ENCODE peak calls at places on chromosomes 2 and 18, in six cellular contexts. One of them, this sample, is unnamed.
A peak's percentile ranks its signal among the peaks of the same experiment; 100 is the strongest.

GRCh38 chr2:172307800-172308199 is 119.6 kb upstream of the ITGA6 start:
- DNase-seq in fibroblast of the aortic adventitia: peak; percentile 46
- DNase-seq in left lung: no peak
- DNase-seq in NB4: no peak
- DNase-seq in left ventricle myocardium inferior: peak; percentile 36
- DNase-seq in vagina: no peak
- DNase-seq in this sample: no peak

GRCh38 chr2:27485496-27485895 is 4.0 kb downstream of the IFT172 start:
- DNase-seq in NB4: no peak
- DNase-seq in vagina: no peak
- DNase-seq in left ventricle myocardium inferior: no peak
- DNase-seq in left lung: no peak
- DNase-seq in fibroblast of the aortic adventitia: no peak
- DNase-seq in this sample: no peak

GRCh38 chr2:138610201-138610945 is 108.8 kb downstream of the SPOPL start:
- DNase-seq in left ventricle myocardium inferior: no peak
- DNase-seq in vagina: no peak
- DNase-seq in NB4: no peak
- DNase-seq in fibroblast of the aortic adventitia: no peak
- DNase-seq in left lung: no peak
- DNase-seq in this sample: no peak

GRCh38 chr2:233247116-233247515 is 4.4 kb upstream of the ATG16L1 start:
- DNase-seq in left ventricle myocardium inferior: no peak
- DNase-seq in vagina: no peak
- DNase-seq in fibroblast of the aortic adventitia: no peak
- DNase-seq in NB4: no peak
- DNase-seq in left lung: no peak
- DNase-seq in this sample: no peak

GRCh38 chr2:112648081-112648480 is 2.3 kb downstream of the SLC20A1 start:
- DNase-seq in left lung: no peak
- DNase-seq in NB4: no peak
- DNase-seq in left ventricle myocardium inferior: no peak
- DNase-seq in vagina: no peak
- DNase-seq in fibroblast of the aortic adventitia: no peak
- DNase-seq in this sample: no peak

GRCh38 chr2:198073253-198073652 is 268.9 kb downstream of the PLCL1 start:
- DNase-seq in left lung: no peak
- DNase-seq in left ventricle myocardium inferior: no peak
- DNase-seq in fibroblast of the aortic adventitia: no peak
- DNase-seq in NB4: no peak
- DNase-seq in vagina: no peak
- DNase-seq in this sample: no peak

GRCh38 chr2:25035537-25036220 is 6.2 kb upstream of the EFR3B start:
- DNase-seq in vagina: no peak
- DNase-seq in NB4: peak; percentile 83
- DNase-seq in left ventricle myocardium inferior: no peak
- DNase-seq in left lung: peak; percentile 42
- DNase-seq in fibroblast of the aortic adventitia: no peak
- DNase-seq in this sample: no peak

GRCh38 chr2:162221064-162221463 is 22.2 kb downstream of the FAP start:
- DNase-seq in vagina: no peak
- DNase-seq in NB4: peak; percentile 66
- DNase-seq in left ventricle myocardium inferior: peak; percentile 50
- DNase-seq in left lung: peak; percentile 74
- DNase-seq in fibroblast of the aortic adventitia: peak; percentile 77
- DNase-seq in this sample: peak; percentile 74

GRCh38 chr2:27664245-27664574 is 521 bp downstream of the SLC4A1AP start:
- DNase-seq in left lung: no peak
- DNase-seq in left ventricle myocardium inferior: no peak
- DNase-seq in vagina: no peak
- DNase-seq in fibroblast of the aortic adventitia: no peak
- DNase-seq in NB4: no peak
- DNase-seq in this sample: no peak

GRCh38 chr18:47968006-47968676 is 37.7 kb upstream of the SMAD2 start:
- DNase-seq in vagina: no peak
- DNase-seq in fibroblast of the aortic adventitia: peak; percentile 67
- DNase-seq in left lung: no peak
- DNase-seq in NB4: no peak
- DNase-seq in left ventricle myocardium inferior: no peak
- DNase-seq in this sample: no peak

GRCh38 chr2:27194538-27195354 is 17.1 kb upstream of the ATRAID start:
- DNase-seq in left ventricle myocardium inferior: no peak
- DNase-seq in vagina: no peak
- DNase-seq in fibroblast of the aortic adventitia: no peak
- DNase-seq in left lung: no peak
- DNase-seq in NB4: no peak
- DNase-seq in this sample: no peak

GRCh38 chr2:120622159-120622869 is 113.4 kb upstream of the GLI2 start:
- DNase-seq in left lung: no peak
- DNase-seq in vagina: no peak
- DNase-seq in fibroblast of the aortic adventitia: no peak
- DNase-seq in left ventricle myocardium inferior: no peak
- DNase-seq in NB4: no peak
- DNase-seq in this sample: no peak

GRCh38 chr2:21379140-21379539 is 255.4 kb downstream of the TDRD15 start:
- DNase-seq in left ventricle myocardium inferior: no peak
- DNase-seq in vagina: no peak
- DNase-seq in fibroblast of the aortic adventitia: no peak
- DNase-seq in left lung: no peak
- DNase-seq in NB4: no peak
- DNase-seq in this sample: no peak

GRCh38 chr18:32332708-32333107 is 138.0 kb downstream of the GAREM1 start:
- DNase-seq in left ventricle myocardium inferior: no peak
- DNase-seq in left lung: no peak
- DNase-seq in vagina: no peak
- DNase-seq in fibroblast of the aortic adventitia: no peak
- DNase-seq in NB4: no peak
- DNase-seq in this sample: no peak

GRCh38 chr2:24121469-24121868 is 1.7 kb downstream of the PFN4 start:
- DNase-seq in NB4: no peak
- DNase-seq in left ventricle myocardium inferior: no peak
- DNase-seq in left lung: no peak
- DNase-seq in vagina: no peak
- DNase-seq in fibroblast of the aortic adventitia: peak; percentile 50
- DNase-seq in this sample: no peak

GRCh38 chr2:27738349-27739057 is 33.0 kb upstream of the MRPL33 start:
- DNase-seq in vagina: no peak
- DNase-seq in fibroblast of the aortic adventitia: no peak
- DNase-seq in NB4: no peak
- DNase-seq in left ventricle myocardium inferior: no peak
- DNase-seq in left lung: no peak
- DNase-seq in this sample: no peak

GRCh38 chr2:173568054-173568453 is 213.4 kb downstream of the CDCA7 start:
- DNase-seq in NB4: peak; percentile 63
- DNase-seq in vagina: no peak
- DNase-seq in left lung: no peak
- DNase-seq in left ventricle myocardium inferior: no peak
- DNase-seq in fibroblast of the aortic adventitia: no peak
- DNase-seq in this sample: no peak

GRCh38 chr2:15432642-15433261 is 128.4 kb downstream of the NBAS start:
- DNase-seq in left lung: no peak
- DNase-seq in vagina: no peak
- DNase-seq in left ventricle myocardium inferior: no peak
- DNase-seq in NB4: no peak
- DNase-seq in fibroblast of the aortic adventitia: no peak
- DNase-seq in this sample: no peak

GRCh38 chr18:73201940-73202339 is 334.2 kb upstream of the NETO1 start:
- DNase-seq in fibroblast of the aortic adventitia: no peak
- DNase-seq in NB4: no peak
- DNase-seq in left lung: no peak
- DNase-seq in vagina: no peak
- DNase-seq in left ventricle myocardium inferior: no peak
- DNase-seq in this sample: no peak

GRCh38 chr2:24297663-24298062 is 62.7 kb downstream of the ITSN2 start:
- DNase-seq in left ventricle myocardium inferior: no peak
- DNase-seq in left lung: no peak
- DNase-seq in vagina: no peak
- DNase-seq in fibroblast of the aortic adventitia: no peak
- DNase-seq in NB4: no peak
- DNase-seq in this sample: no peak

DNA sequence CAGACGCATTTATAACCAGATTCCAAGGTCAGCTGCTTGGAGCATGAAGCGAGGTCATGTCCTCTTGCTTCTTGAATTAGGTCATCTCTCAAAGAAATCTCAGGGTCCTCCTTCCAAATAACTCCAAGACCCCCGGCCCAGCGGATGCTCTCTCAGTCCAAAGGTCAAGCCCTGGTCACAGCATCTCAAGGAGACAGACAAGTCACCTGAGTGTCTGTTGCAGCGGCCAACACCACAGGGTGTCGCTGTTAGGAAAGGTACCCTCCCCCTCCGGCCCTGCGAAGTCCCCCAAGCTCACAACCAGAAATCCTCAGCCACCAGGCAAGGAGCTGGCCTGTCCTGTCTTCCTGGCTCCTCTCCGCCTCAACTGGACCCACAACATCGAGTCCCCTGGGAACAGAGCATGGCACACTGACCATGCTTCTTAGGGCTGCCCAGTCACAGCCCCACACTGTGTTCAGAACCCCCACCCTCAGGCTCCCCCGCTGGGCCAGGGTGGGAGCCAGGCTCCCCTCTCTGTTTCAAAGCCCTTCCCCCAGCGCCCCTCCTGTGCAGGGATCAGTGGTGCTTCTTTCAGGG is 68.0 kb upstream of the ASAP2 start:
- DNase-seq in left lung: no peak
- DNase-seq in fibroblast of the aortic adventitia: no peak
- DNase-seq in left ventricle myocardium inferior: no peak
- DNase-seq in vagina: no peak
- DNase-seq in NB4: peak; percentile 37
- DNase-seq in this sample: no peak
- TF ChIP-seq CTCF in left lung: no peak
- TF ChIP-seq CTCF in fibroblast of the aortic adventitia: peak; percentile 16
- TF ChIP-seq CTCF in left ventricle myocardium inferior: peak; percentile 25
- TF ChIP-seq CTCF in vagina: no peak
- TF ChIP-seq CTCF in NB4: peak; percentile 23
- TF ChIP-seq CTCF in this sample: no peak

DNA sequence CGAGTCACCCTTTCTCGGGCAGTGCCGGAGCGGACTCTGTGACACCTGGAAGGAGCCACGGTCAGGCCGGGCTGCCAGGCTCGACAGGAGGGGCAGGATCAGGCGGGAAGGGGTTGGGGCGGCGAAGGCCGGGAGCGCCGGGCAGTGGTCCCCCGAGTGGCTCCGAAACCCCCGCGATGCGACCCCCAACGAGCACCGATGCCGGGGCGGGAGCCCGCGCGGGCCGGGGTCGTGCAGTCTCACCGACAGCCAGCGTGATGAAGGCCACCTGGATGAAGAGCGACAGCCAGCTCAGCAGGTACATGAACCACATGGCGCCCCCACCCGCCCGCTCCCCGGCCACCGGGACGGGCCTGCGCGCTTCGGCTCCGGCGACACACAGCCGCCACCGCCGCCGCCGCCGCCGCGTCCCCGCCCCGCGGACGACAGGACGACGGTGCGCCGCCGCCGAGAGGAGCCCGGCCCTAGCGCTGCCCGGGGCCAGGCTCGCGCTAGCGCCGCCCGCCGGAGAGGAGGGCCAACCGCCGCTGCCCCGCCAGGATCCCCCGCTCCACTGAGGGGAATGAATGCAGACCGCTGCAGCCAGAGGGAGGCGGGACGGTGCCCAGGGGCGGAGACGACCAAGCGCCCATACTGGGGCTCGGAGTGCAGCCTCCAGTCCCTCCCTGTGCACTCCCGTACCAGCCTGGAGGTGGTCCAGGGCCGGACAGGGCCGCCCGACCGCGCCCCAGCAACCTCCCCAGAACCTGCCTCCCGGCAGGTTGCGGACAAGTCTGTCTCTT is at the start of gene TEX261:
- DNase-seq in left lung: peak; percentile 90
- DNase-seq in left ventricle myocardium inferior: peak; percentile 91
- DNase-seq in vagina: peak; percentile 93
- DNase-seq in fibroblast of the aortic adventitia: peak; percentile 74
- DNase-seq in NB4: peak; percentile 95
- DNase-seq in this sample: peak; percentile 79
- TF ChIP-seq CTCF in left lung: peak; percentile 77
- TF ChIP-seq CTCF in left ventricle myocardium inferior: peak; percentile 83
- TF ChIP-seq CTCF in vagina: peak; percentile 44
- TF ChIP-seq CTCF in fibroblast of the aortic adventitia: peak; percentile 59
- TF ChIP-seq CTCF in NB4: peak; percentile 73
- TF ChIP-seq CTCF in this sample: peak; percentile 83

DNA sequence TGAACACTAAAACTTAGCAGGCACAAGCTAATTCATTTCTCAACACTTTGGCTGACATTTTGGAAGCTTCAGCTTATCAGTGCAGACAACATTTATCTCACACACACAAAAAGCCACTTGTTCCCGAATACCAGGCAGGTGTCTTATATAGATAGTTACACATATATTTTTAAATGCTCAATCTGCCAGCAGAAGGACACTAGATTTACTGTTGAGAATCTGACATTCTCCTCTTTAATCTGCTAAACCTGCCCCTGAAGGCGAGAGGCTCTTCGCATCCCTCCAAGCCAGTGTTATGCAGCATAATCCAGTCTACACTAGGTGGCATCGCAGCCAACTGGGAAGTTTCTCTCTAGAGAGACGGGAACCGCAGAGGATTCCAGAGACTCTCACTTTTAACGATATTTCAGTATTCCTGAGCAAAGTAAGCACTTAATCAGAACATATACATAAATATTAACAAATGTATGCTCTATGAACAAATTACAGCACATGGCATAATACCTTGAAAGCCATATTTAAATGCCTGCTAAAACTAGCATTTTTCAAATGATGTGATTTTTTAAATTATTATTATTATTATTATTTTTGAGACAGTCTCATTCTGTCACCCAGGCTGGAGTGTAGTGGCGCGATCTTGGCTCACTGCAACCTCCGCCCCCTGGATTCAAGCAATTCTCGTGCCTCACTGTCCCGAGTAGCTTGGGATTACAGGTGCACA is 90.2 kb upstream of the SCG2 start:
- DNase-seq in left lung: peak; percentile 40
- DNase-seq in vagina: no peak
- DNase-seq in fibroblast of the aortic adventitia: peak; percentile 73
- DNase-seq in NB4: peak; percentile 18
- DNase-seq in left ventricle myocardium inferior: no peak
- DNase-seq in this sample: no peak
- TF ChIP-seq CTCF in left lung: peak; percentile 28
- TF ChIP-seq CTCF in vagina: no peak
- TF ChIP-seq CTCF in fibroblast of the aortic adventitia: peak; percentile 79
- TF ChIP-seq CTCF in NB4: peak; percentile 51
- TF ChIP-seq CTCF in left ventricle myocardium inferior: peak; percentile 67
- TF ChIP-seq CTCF in this sample: peak; percentile 39

GRCh38 chr2:38524580-38524979 is 78.1 kb downstream of the HNRNPLL start:
- DNase-seq in left ventricle myocardium inferior: no peak
- DNase-seq in vagina: no peak
- DNase-seq in fibroblast of the aortic adventitia: no peak
- DNase-seq in left lung: no peak
- DNase-seq in NB4: no peak
- DNase-seq in this sample: no peak

GRCh38 chr2:38526195-38526594 is 76.5 kb downstream of the HNRNPLL start:
- DNase-seq in left ventricle myocardium inferior: no peak
- DNase-seq in NB4: no peak
- DNase-seq in vagina: no peak
- DNase-seq in fibroblast of the aortic adventitia: peak; percentile 77
- DNase-seq in left lung: no peak
- DNase-seq in this sample: no peak

GRCh38 chr2:38522754-38523349 is 79.9 kb downstream of the HNRNPLL start:
- DNase-seq in left ventricle myocardium inferior: no peak
- DNase-seq in fibroblast of the aortic adventitia: no peak
- DNase-seq in left lung: no peak
- DNase-seq in NB4: no peak
- DNase-seq in vagina: no peak
- DNase-seq in this sample: no peak

GRCh38 chr2:38521835-38522234 is 80.9 kb downstream of the HNRNPLL start:
- DNase-seq in left lung: no peak
- DNase-seq in fibroblast of the aortic adventitia: no peak
- DNase-seq in vagina: no peak
- DNase-seq in left ventricle myocardium inferior: no peak
- DNase-seq in NB4: no peak
- DNase-seq in this sample: no peak

GRCh38 chr2:38523728-38524437 is 78.8 kb downstream of the HNRNPLL start:
- DNase-seq in left ventricle myocardium inferior: no peak
- DNase-seq in left lung: no peak
- DNase-seq in fibroblast of the aortic adventitia: no peak
- DNase-seq in NB4: peak; percentile 29
- DNase-seq in vagina: no peak
- DNase-seq in this sample: no peak
- TF ChIP-seq CTCF in left ventricle myocardium inferior: no peak
- TF ChIP-seq CTCF in left lung: no peak
- TF ChIP-seq CTCF in fibroblast of the aortic adventitia: peak; percentile 35
- TF ChIP-seq CTCF in NB4: peak; percentile 47
- TF ChIP-seq CTCF in vagina: no peak
- TF ChIP-seq CTCF in this sample: no peak